ENCODE peak calls at places on chromosomes 3 and 15, in nine cellular contexts. E is CD8-positive, alpha-beta T cell; G is mesendoderm; N is effector memory CD4-positive, alpha-beta T cell; M is aorta; Q is fibroblast of lung; U is mammary epithelial cell; O is SK-N-SH; X is right lobe of liver. Y is an unnamed sample. For H3K36me3, the result is how much of the 10 kb centered on the place peaks cover.

GRCh38 chr3:31531465-31531991 is 1.2 kb upstream of the STT3B start:
- DNase-seq in E (no peak), G (no peak), N (no peak), M (no peak), Q (peak), U (no peak), O (no peak), X (no peak), Y (no peak)

GRCh38 chr3:128067481-128067880 is 15.2 kb downstream of the SEC61A1 start:
- DNase-seq in E (no peak), G (peak), N (no peak), M (no peak), Q (no peak), U (no peak), O (no peak), X (no peak), Y (no peak)

GRCh38 chr3:43693594-43693993 is 2.9 kb downstream of the ABHD5 start:
- DNase-seq in E (no peak), G (no peak), N (no peak), M (no peak), Q (no peak), U (peak), O (no peak), X (no peak), Y (no peak)

GRCh38 chr15:94175420-94175819 is 55.9 kb upstream of the MCTP2 start:
- DNase-seq in E (no peak), G (no peak), N (no peak), M (no peak), Q (no peak), U (no peak), O (no peak), X (no peak), Y (no peak)

GRCh38 chr15:52505141-52505540 is 23.5 kb downstream of the MYO5A start:
- DNase-seq in E (no peak), G (no peak), N (no peak), M (peak), Q (no peak), U (peak), O (no peak), X (no peak), Y (no peak)

GRCh38 chr3:114093596-114093995 is 37.1 kb downstream of the QTRT2 start:
- DNase-seq in E (no peak), G (no peak), N (no peak), M (peak), Q (peak), U (peak), O (peak), X (no peak), Y (no peak)

GRCh38 chr3:142154186-142154585 is 4.8 kb upstream of the TFDP2 start:
- DNase-seq in E (no peak), G (no peak), N (no peak), M (no peak), Q (no peak), U (peak), O (no peak), X (no peak), Y (no peak)

GRCh38 chr15:69410290-69410874 is 3.8 kb upstream of the KIF23 start:
- DNase-seq in E (no peak), G (peak), N (no peak), M (no peak), Q (peak), U (peak), O (peak), X (no peak), Y (peak)

GRCh38 chr15:28265334-28266019 is 56.5 kb downstream of the HERC2 start:
- DNase-seq in E (no peak), G (no peak), N (no peak), M (no peak), Q (no peak), U (no peak), O (no peak), X (no peak), Y (no peak)
- H3K36me3 ChIP-seq in E (under half), G (under half), N (half or more), M (under half), Q (under half), U (under half), O (under half), X (under half), Y (half or more)

GRCh38 chr3:122929188-122929465 is 98.4 kb downstream of the SEMA5B start:
- DNase-seq in E (no peak), G (no peak), N (no peak), M (no peak), Q (no peak), U (no peak), O (peak), X (no peak), Y (peak)

GRCh38 chr3:122930371-122930997 is 97.1 kb downstream of the SEMA5B start:
- DNase-seq in E (no peak), G (no peak), N (no peak), M (no peak), Q (no peak), U (no peak), O (no peak), X (no peak), Y (no peak)

GRCh38 chr3:122928396-122929187 is 99.0 kb downstream of the SEMA5B start:
- DNase-seq in E (no peak), G (no peak), N (no peak), M (no peak), Q (no peak), U (no peak), O (no peak), X (no peak), Y (no peak)

GRCh38 chr3:122931636-122932035 is 95.9 kb downstream of the SEMA5B start:
- DNase-seq in E (no peak), G (no peak), N (no peak), M (no peak), Q (no peak), U (peak), O (no peak), X (no peak), Y (no peak)

GRCh38 chr3:122929576-122930365 is 97.8 kb downstream of the SEMA5B start:
- DNase-seq in E (no peak), G (no peak), N (no peak), M (no peak), Q (no peak), U (peak), O (peak), X (no peak), Y (peak)
- H3K36me3 ChIP-seq in E (under half), G (under half), N (under half), M (under half), Q (under half), U (under half), O (under half), X (under half), Y (under half)

GRCh38 chr3:44832032-44832431 is 29.7 kb upstream of the TMEM42 start:
- DNase-seq in E (no peak), G (no peak), N (no peak), M (no peak), Q (no peak), U (no peak), O (no peak), X (no peak), Y (no peak)
- H3K36me3 ChIP-seq in E (under half), G (under half), N (under half), M (under half), Q (under half), U (under half), O (under half), X (under half), Y (under half)

DNA sequence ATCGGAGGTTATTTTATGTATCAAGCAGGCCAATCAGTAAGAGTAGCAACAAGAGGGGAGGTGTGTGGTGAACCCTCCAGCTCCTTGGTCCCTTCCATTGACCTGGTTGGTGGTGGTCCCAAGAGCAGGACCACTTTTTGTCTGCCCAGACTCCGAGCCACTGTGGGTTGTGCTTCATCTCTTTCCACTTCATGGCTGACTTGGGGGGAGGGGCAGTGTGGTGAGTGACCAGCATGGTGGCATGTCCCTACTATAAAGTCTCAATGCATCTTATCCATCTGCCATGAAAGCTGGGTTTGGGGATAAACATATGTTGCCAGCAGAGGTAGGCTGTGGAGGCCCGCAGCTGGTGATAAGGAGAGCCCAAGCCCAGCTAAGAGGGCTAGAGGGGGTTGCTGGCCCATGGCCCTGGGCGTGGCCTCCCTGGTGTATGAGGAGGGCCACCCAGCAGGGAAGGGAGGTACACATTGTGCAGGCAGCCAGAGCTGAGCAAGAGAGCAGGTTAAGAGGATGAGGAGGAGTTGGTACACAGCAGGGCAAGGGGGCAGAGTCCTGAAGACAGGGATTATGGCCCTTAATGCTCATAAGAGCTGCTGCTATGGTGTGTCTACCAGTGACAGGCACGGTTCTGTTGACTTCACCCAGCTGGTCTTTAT is 7.0 kb downstream of the AEN start:
- DNase-seq in E (no peak), G (no peak), N (no peak), M (no peak), Q (no peak), U (no peak), O (no peak), X (no peak), Y (no peak)
- H3K36me3 ChIP-seq in E (under half), G (under half), N (under half), M (under half), Q (under half), U (half or more), O (half or more), X (under half), Y (half or more)

GRCh38 chr3:5220667-5221431 is 33.3 kb downstream of the EDEM1 start:
- DNase-seq in E (no peak), G (no peak), N (no peak), M (no peak), Q (no peak), U (no peak), O (no peak), X (no peak), Y (no peak)

GRCh38 chr3:5220193-5220592 is 32.7 kb downstream of the EDEM1 start:
- DNase-seq in E (no peak), G (no peak), N (no peak), M (no peak), Q (no peak), U (no peak), O (no peak), X (no peak), Y (no peak)

GRCh38 chr3:5218815-5219214 is 31.3 kb downstream of the EDEM1 start:
- DNase-seq in E (no peak), G (no peak), N (no peak), M (no peak), Q (no peak), U (no peak), O (no peak), X (no peak), Y (no peak)

GRCh38 chr3:5219216-5219615 is 31.7 kb downstream of the EDEM1 start:
- DNase-seq in E (no peak), G (no peak), N (no peak), M (no peak), Q (no peak), U (no peak), O (no peak), X (no peak), Y (no peak)

DNA sequence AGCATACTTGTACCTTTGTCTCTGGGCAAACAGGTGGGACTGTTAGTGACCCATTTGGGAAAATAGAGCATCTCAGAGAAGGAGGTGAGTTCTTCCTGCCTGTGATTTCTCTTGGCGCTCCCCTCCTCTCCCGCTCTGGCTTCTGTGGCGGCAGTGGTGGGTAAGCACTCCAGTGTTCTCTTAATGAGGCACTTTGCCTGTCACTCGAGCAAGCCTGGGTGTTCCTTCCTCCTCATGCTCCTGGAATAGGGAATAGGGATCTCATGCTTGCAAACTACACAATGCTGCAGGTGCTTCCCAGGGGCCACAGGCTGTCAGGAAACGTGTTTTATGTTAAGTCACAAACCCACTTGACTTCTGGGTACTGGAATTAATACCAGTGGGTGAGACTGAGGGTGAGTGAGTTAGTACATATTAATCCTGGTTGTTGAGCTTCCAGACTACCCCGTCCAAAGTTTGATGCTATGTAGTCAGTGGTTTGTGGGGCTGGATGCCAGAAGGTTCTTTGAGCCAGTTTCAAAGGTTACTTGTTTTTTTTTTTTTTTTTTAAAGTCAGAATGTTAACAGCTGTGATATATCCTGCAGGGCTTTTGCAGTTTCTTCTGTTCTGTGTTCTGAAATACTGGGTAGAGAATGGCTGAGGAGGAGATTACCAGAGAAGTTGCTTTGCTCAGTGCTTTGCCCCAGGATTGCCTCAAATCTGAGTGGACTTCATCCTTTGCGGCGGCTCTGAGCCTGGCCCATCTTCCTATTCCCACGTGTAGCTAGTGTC is 30.5 kb downstream of the EDEM1 start:
- DNase-seq in E (no peak), G (no peak), N (no peak), M (no peak), Q (peak), U (no peak), O (no peak), X (no peak), Y (no peak)
- H3K36me3 ChIP-seq in E (half or more), G (under half), N (half or more), M (under half), Q (under half), U (under half), O (under half), X (under half), Y (under half)

GRCh38 chr3:5210926-5211325 is 23.4 kb downstream of the EDEM1 start:
- DNase-seq in E (no peak), G (no peak), N (no peak), M (no peak), Q (no peak), U (no peak), O (no peak), X (no peak), Y (no peak)
- H3K36me3 ChIP-seq in E (half or more), G (under half), N (half or more), M (under half), Q (under half), U (half or more), O (half or more), X (under half), Y (under half)